ENCODE peak calls at places on chromosomes 5 and 9, in eight cellular contexts. V is Peyer's patch; J is H7; U is occipital lobe; D is activated naive CD8-positive, alpha-beta T cell treated with anti-CD3 and anti-CD28 coated beads for 36 hours; I is MM.1S; Y is heart right ventricle; M is fibroblast of gingiva. T is an unnamed sample.

GRCh38 chr9:114307323-114308250 is 15.3 kb upstream of the ORM1 start:
- DNase-seq in Y (no peak), M (peak), I (no peak), U (no peak), V (peak), D (no peak), J (no peak), T (no peak)

GRCh38 chr5:34775886-34776285 is 63.1 kb upstream of the TTC23L start:
- DNase-seq in Y (no peak), D (no peak), U (no peak), M (no peak), I (no peak), V (no peak), J (no peak), T (no peak)

GRCh38 chr9:120265791-120266190 is 314.2 kb downstream of the CDK5RAP2 start:
- DNase-seq in D (no peak), M (no peak), Y (peak), U (no peak), V (no peak), J (no peak), I (no peak), T (no peak)

GRCh38 chr9:128481561-128481960 is 23.0 kb upstream of the GLE1 start:
- DNase-seq in U (no peak), D (no peak), J (no peak), Y (no peak), V (no peak), I (no peak), M (no peak), T (no peak)

GRCh38 chr5:55063220-55063863 is 39.1 kb upstream of the GZMA start:
- DNase-seq in Y (no peak), I (no peak), U (no peak), V (no peak), M (no peak), J (no peak), D (no peak), T (no peak)

GRCh38 chr5:1736889-1737711 is 62.5 kb downstream of the MRPL36 start:
- DNase-seq in I (no peak), Y (no peak), V (no peak), D (no peak), M (no peak), U (no peak), J (peak), T (peak)

GRCh38 chr5:177371705-177372533 is 12.3 kb upstream of the SLC34A1 start:
- DNase-seq in D (no peak), I (no peak), M (no peak), U (no peak), V (no peak), Y (no peak), J (peak), T (no peak)

GRCh38 chr5:73120222-73121108 is at the start of gene TMEM171:
- DNase-seq in V (peak), I (no peak), U (no peak), D (peak), M (peak), J (peak), Y (peak), T (peak)

GRCh38 chr5:98750693-98751092 is 22.8 kb upstream of the RGMB start:
- DNase-seq in Y (no peak), V (no peak), U (no peak), I (no peak), J (no peak), D (no peak), M (no peak), T (peak)

GRCh38 chr5:93894471-93895354 is 153.3 kb upstream of the POU5F2 start:
- DNase-seq in U (no peak), I (no peak), D (no peak), Y (no peak), M (no peak), J (no peak), V (no peak), T (no peak)

GRCh38 chr5:35202319-35203111 is 27.8 kb downstream of the PRLR start:
- DNase-seq in V (peak), Y (no peak), U (no peak), M (peak), I (no peak), D (peak), J (peak), T (peak)

GRCh38 chr5:74367241-74367733 is 273.2 kb downstream of the ENC1 start:
- DNase-seq in V (no peak), D (no peak), U (no peak), Y (no peak), M (no peak), I (no peak), J (no peak), T (no peak)

GRCh38 chr9:105278751-105279150 is 34.3 kb downstream of the SLC44A1 start:
- DNase-seq in I (no peak), M (no peak), V (no peak), Y (no peak), D (no peak), U (no peak), J (no peak), T (no peak)

GRCh38 chr5:141623197-141623596 is 4.4 kb upstream of the DIAPH1 start:
- DNase-seq in V (peak), M (no peak), U (no peak), Y (no peak), D (no peak), I (peak), J (no peak), T (peak)

GRCh38 chr5:136926073-136926472 is 560.7 kb upstream of the TRPC7 start:
- DNase-seq in J (no peak), I (no peak), M (no peak), D (no peak), Y (no peak), V (no peak), U (no peak), T (no peak)